ENCODE peak calls at places on chromosomes 2 and 18, in five cellular contexts. One of them, this sample, is unnamed.

GRCh38 chr18:25658476-25658875 is 306.5 kb upstream of the ZNF521 start:
- DNase-seq in NCI-H1092: no peak
- DNase-seq in right cardiac atrium: no peak
- DNase-seq in spleen: no peak
- DNase-seq in NCI-H1105: no peak
- DNase-seq in this sample: no peak

GRCh38 chr18:3441290-3441689 is 8.7 kb upstream of the TGIF1 start:
- DNase-seq in NCI-H1092: no peak
- DNase-seq in spleen: no peak
- DNase-seq in right cardiac atrium: no peak
- DNase-seq in NCI-H1105: no peak
- DNase-seq in this sample: no peak

GRCh38 chr2:110748489-110748867 is 16.1 kb downstream of the ACOXL start:
- DNase-seq in NCI-H1092: peak
- DNase-seq in spleen: no peak
- DNase-seq in right cardiac atrium: no peak
- DNase-seq in NCI-H1105: peak
- DNase-seq in this sample: no peak

GRCh38 chr2:75559633-75560021 is 1.1 kb downstream of the EVA1A start:
- DNase-seq in spleen: no peak
- DNase-seq in NCI-H1105: no peak
- DNase-seq in right cardiac atrium: no peak
- DNase-seq in NCI-H1092: no peak
- DNase-seq in this sample: no peak

GRCh38 chr2:179596018-179596417 is 265.4 kb downstream of the ZNF385B start:
- DNase-seq in NCI-H1092: no peak
- DNase-seq in NCI-H1105: no peak
- DNase-seq in spleen: no peak
- DNase-seq in right cardiac atrium: no peak
- DNase-seq in this sample: no peak

GRCh38 chr2:237227190-237227988 is 141.7 kb downstream of the COPS8 start:
- DNase-seq in NCI-H1105: no peak
- DNase-seq in NCI-H1092: no peak
- DNase-seq in spleen: no peak
- DNase-seq in right cardiac atrium: no peak
- DNase-seq in this sample: no peak

GRCh38 chr2:46334389-46335345 is 37.5 kb downstream of the EPAS1 start:
- DNase-seq in right cardiac atrium: no peak
- DNase-seq in NCI-H1092: no peak
- DNase-seq in NCI-H1105: no peak
- DNase-seq in spleen: no peak
- DNase-seq in this sample: no peak

GRCh38 chr2:10000541-10000940 is 42.8 kb upstream of the KLF11 start:
- DNase-seq in NCI-H1092: no peak
- DNase-seq in right cardiac atrium: no peak
- DNase-seq in spleen: no peak
- DNase-seq in NCI-H1105: no peak
- DNase-seq in this sample: peak

GRCh38 chr2:146982393-146982846 is 862.4 kb upstream of the ACVR2A start:
- DNase-seq in right cardiac atrium: peak
- DNase-seq in spleen: no peak
- DNase-seq in NCI-H1105: no peak
- DNase-seq in NCI-H1092: no peak
- DNase-seq in this sample: no peak

GRCh38 chr18:1665064-1665463 is 760.4 kb downstream of the ADCYAP1 start:
- DNase-seq in NCI-H1105: no peak
- DNase-seq in right cardiac atrium: no peak
- DNase-seq in NCI-H1092: no peak
- DNase-seq in spleen: no peak
- DNase-seq in this sample: no peak

GRCh38 chr2:106207246-106207645 is 13.1 kb upstream of the UXS1 start:
- DNase-seq in right cardiac atrium: no peak
- DNase-seq in spleen: no peak
- DNase-seq in NCI-H1105: no peak
- DNase-seq in NCI-H1092: no peak
- DNase-seq in this sample: no peak

GRCh38 chr2:130963849-130964793 is 127.4 kb downstream of the ARHGEF4 start:
- DNase-seq in NCI-H1105: peak
- DNase-seq in spleen: no peak
- DNase-seq in NCI-H1092: peak
- DNase-seq in right cardiac atrium: no peak
- DNase-seq in this sample: no peak

GRCh38 chr2:164871404-164871803 is 29.8 kb upstream of the COBLL1 start:
- DNase-seq in NCI-H1092: no peak
- DNase-seq in spleen: no peak
- DNase-seq in right cardiac atrium: no peak
- DNase-seq in NCI-H1105: no peak
- DNase-seq in this sample: no peak

GRCh38 chr2:153455856-153456255 is 22.7 kb downstream of the RPRM start:
- DNase-seq in NCI-H1092: no peak
- DNase-seq in spleen: no peak
- DNase-seq in right cardiac atrium: no peak
- DNase-seq in NCI-H1105: no peak
- DNase-seq in this sample: no peak

GRCh38 chr18:69785466-69785865 is 162.2 kb downstream of the CD226 start:
- DNase-seq in NCI-H1105: no peak
- DNase-seq in right cardiac atrium: no peak
- DNase-seq in NCI-H1092: no peak
- DNase-seq in spleen: no peak
- DNase-seq in this sample: no peak

GRCh38 chr2:41698787-41699422 is 348.9 kb upstream of the PKDCC start:
- DNase-seq in NCI-H1092: no peak
- DNase-seq in spleen: no peak
- DNase-seq in NCI-H1105: no peak
- DNase-seq in right cardiac atrium: peak
- DNase-seq in this sample: no peak

GRCh38 chr2:60439219-60439974 is 114.1 kb downstream of the BCL11A start:
- DNase-seq in NCI-H1105: no peak
- DNase-seq in right cardiac atrium: peak
- DNase-seq in spleen: peak
- DNase-seq in NCI-H1092: no peak
- DNase-seq in this sample: no peak

GRCh38 chr2:126858436-126858835 is 40.3 kb upstream of the TEX51 start:
- DNase-seq in NCI-H1105: no peak
- DNase-seq in spleen: no peak
- DNase-seq in right cardiac atrium: no peak
- DNase-seq in NCI-H1092: no peak
- DNase-seq in this sample: no peak

GRCh38 chr2:45771251-45771650 is 119.8 kb downstream of the PRKCE start:
- DNase-seq in NCI-H1105: peak
- DNase-seq in spleen: peak
- DNase-seq in NCI-H1092: no peak
- DNase-seq in right cardiac atrium: peak
- DNase-seq in this sample: no peak

GRCh38 chr2:200761168-200761715 is 50.5 kb upstream of the BZW1 start:
- DNase-seq in spleen: no peak
- DNase-seq in NCI-H1092: no peak
- DNase-seq in right cardiac atrium: no peak
- DNase-seq in NCI-H1105: no peak
- DNase-seq in this sample: no peak

GRCh38 chr2:133512121-133512520 is 56.1 kb downstream of the NCKAP5 start:
- DNase-seq in spleen: no peak
- DNase-seq in right cardiac atrium: no peak
- DNase-seq in NCI-H1105: no peak
- DNase-seq in NCI-H1092: no peak
- DNase-seq in this sample: no peak

GRCh38 chr2:179898873-179899272 is 37.5 kb upstream of the ZNF385B start:
- DNase-seq in spleen: no peak
- DNase-seq in NCI-H1105: peak
- DNase-seq in NCI-H1092: no peak
- DNase-seq in right cardiac atrium: no peak
- DNase-seq in this sample: no peak